ENCODE peak calls at places on chromosomes 12 and 14, in ten cellular contexts. One of them, this sample, is unnamed.

GRCh38 chr14:49687942-49688700 is at the start of gene POLE2:
- DNase-seq in fibroblast of the aortic adventitia: peak
- DNase-seq in brain microvascular endothelial cell: peak
- DNase-seq in neural crest cell: peak
- DNase-seq in upper lobe of right lung: peak
- DNase-seq in epithelial cell of esophagus: peak
- DNase-seq in AG09319: no peak
- DNase-seq in tibial artery: peak
- DNase-seq in neural progenitor cell: peak
- DNase-seq in prostate gland: peak
- DNase-seq in this sample: peak

GRCh38 chr12:102462803-102463499 is 17.4 kb downstream of the IGF1 start:
- DNase-seq in fibroblast of the aortic adventitia: peak
- DNase-seq in brain microvascular endothelial cell: no peak
- DNase-seq in neural crest cell: no peak
- DNase-seq in upper lobe of right lung: no peak
- DNase-seq in epithelial cell of esophagus: no peak
- DNase-seq in AG09319: no peak
- DNase-seq in tibial artery: no peak
- DNase-seq in neural progenitor cell: no peak
- DNase-seq in prostate gland: no peak
- DNase-seq in this sample: no peak

GRCh38 chr12:2353281-2353680 is 300.5 kb downstream of the CACNA1C start:
- DNase-seq in fibroblast of the aortic adventitia: no peak
- DNase-seq in brain microvascular endothelial cell: no peak
- DNase-seq in neural crest cell: no peak
- DNase-seq in upper lobe of right lung: no peak
- DNase-seq in epithelial cell of esophagus: no peak
- DNase-seq in AG09319: no peak
- DNase-seq in tibial artery: no peak
- DNase-seq in neural progenitor cell: no peak
- DNase-seq in prostate gland: no peak
- DNase-seq in this sample: no peak

GRCh38 chr14:90427848-90428426 is 31.1 kb downstream of the CALM1 start:
- DNase-seq in fibroblast of the aortic adventitia: no peak
- DNase-seq in brain microvascular endothelial cell: no peak
- DNase-seq in neural crest cell: no peak
- DNase-seq in upper lobe of right lung: peak
- DNase-seq in epithelial cell of esophagus: no peak
- DNase-seq in AG09319: no peak
- DNase-seq in tibial artery: no peak
- DNase-seq in neural progenitor cell: no peak
- DNase-seq in prostate gland: no peak
- DNase-seq in this sample: no peak

GRCh38 chr12:52023182-52023975 is 16.6 kb downstream of the TAMALIN start:
- DNase-seq in fibroblast of the aortic adventitia: peak
- DNase-seq in brain microvascular endothelial cell: peak
- DNase-seq in neural crest cell: peak
- DNase-seq in upper lobe of right lung: peak
- DNase-seq in epithelial cell of esophagus: peak
- DNase-seq in AG09319: no peak
- DNase-seq in tibial artery: peak
- DNase-seq in neural progenitor cell: peak
- DNase-seq in prostate gland: peak
- DNase-seq in this sample: peak

GRCh38 chr12:24839268-24839791 is 109.6 kb downstream of the BCAT1 start:
- DNase-seq in fibroblast of the aortic adventitia: peak
- DNase-seq in brain microvascular endothelial cell: peak
- DNase-seq in neural crest cell: no peak
- DNase-seq in upper lobe of right lung: no peak
- DNase-seq in epithelial cell of esophagus: no peak
- DNase-seq in AG09319: no peak
- DNase-seq in tibial artery: no peak
- DNase-seq in neural progenitor cell: no peak
- DNase-seq in prostate gland: no peak
- DNase-seq in this sample: no peak

GRCh38 chr14:101761881-101762529 is 496 bp downstream of the PPP2R5C start:
- DNase-seq in fibroblast of the aortic adventitia: no peak
- DNase-seq in brain microvascular endothelial cell: no peak
- DNase-seq in neural crest cell: no peak
- DNase-seq in upper lobe of right lung: peak
- DNase-seq in epithelial cell of esophagus: peak
- DNase-seq in AG09319: no peak
- DNase-seq in tibial artery: no peak
- DNase-seq in neural progenitor cell: peak
- DNase-seq in prostate gland: peak
- DNase-seq in this sample: no peak

GRCh38 chr12:75322464-75322863 is 7.7 kb downstream of the CAPS2 start:
- DNase-seq in fibroblast of the aortic adventitia: peak
- DNase-seq in brain microvascular endothelial cell: peak
- DNase-seq in neural crest cell: no peak
- DNase-seq in upper lobe of right lung: no peak
- DNase-seq in epithelial cell of esophagus: peak
- DNase-seq in AG09319: no peak
- DNase-seq in tibial artery: no peak
- DNase-seq in neural progenitor cell: no peak
- DNase-seq in prostate gland: no peak
- DNase-seq in this sample: no peak

GRCh38 chr14:81868172-81868571 is 334.5 kb upstream of the SEL1L start:
- DNase-seq in fibroblast of the aortic adventitia: no peak
- DNase-seq in brain microvascular endothelial cell: no peak
- DNase-seq in neural crest cell: no peak
- DNase-seq in upper lobe of right lung: no peak
- DNase-seq in epithelial cell of esophagus: no peak
- DNase-seq in AG09319: no peak
- DNase-seq in tibial artery: no peak
- DNase-seq in neural progenitor cell: no peak
- DNase-seq in prostate gland: no peak
- DNase-seq in this sample: no peak
- TF ChIP-seq CTCF in fibroblast of the aortic adventitia: no peak
- TF ChIP-seq CTCF in brain microvascular endothelial cell: no peak
- TF ChIP-seq CTCF in neural crest cell: peak
- TF ChIP-seq CTCF in upper lobe of right lung: no peak
- TF ChIP-seq CTCF in epithelial cell of esophagus: no peak
- TF ChIP-seq CTCF in AG09319: no peak
- TF ChIP-seq CTCF in tibial artery: no peak
- TF ChIP-seq CTCF in neural progenitor cell: peak
- TF ChIP-seq CTCF in prostate gland: no peak
- TF ChIP-seq CTCF in this sample: no peak

GRCh38 chr12:121011820-121012219 is 4.5 kb downstream of the C12orf43 start:
- DNase-seq in fibroblast of the aortic adventitia: no peak
- DNase-seq in brain microvascular endothelial cell: no peak
- DNase-seq in neural crest cell: no peak
- DNase-seq in upper lobe of right lung: no peak
- DNase-seq in epithelial cell of esophagus: no peak
- DNase-seq in AG09319: no peak
- DNase-seq in tibial artery: no peak
- DNase-seq in neural progenitor cell: no peak
- DNase-seq in prostate gland: no peak
- DNase-seq in this sample: no peak

GRCh38 chr12:121008347-121009098 is 7.8 kb downstream of the C12orf43 start:
- DNase-seq in fibroblast of the aortic adventitia: no peak
- DNase-seq in brain microvascular endothelial cell: no peak
- DNase-seq in neural crest cell: no peak
- DNase-seq in upper lobe of right lung: peak
- DNase-seq in epithelial cell of esophagus: peak
- DNase-seq in AG09319: no peak
- DNase-seq in tibial artery: no peak
- DNase-seq in neural progenitor cell: no peak
- DNase-seq in prostate gland: no peak
- DNase-seq in this sample: no peak

GRCh38 chr12:121010860-121011259 is 5.4 kb downstream of the C12orf43 start:
- DNase-seq in fibroblast of the aortic adventitia: no peak
- DNase-seq in brain microvascular endothelial cell: no peak
- DNase-seq in neural crest cell: no peak
- DNase-seq in upper lobe of right lung: no peak
- DNase-seq in epithelial cell of esophagus: no peak
- DNase-seq in AG09319: no peak
- DNase-seq in tibial artery: no peak
- DNase-seq in neural progenitor cell: no peak
- DNase-seq in prostate gland: no peak
- DNase-seq in this sample: no peak

GRCh38 chr12:121013715-121014114 is 2.6 kb downstream of the C12orf43 start:
- DNase-seq in fibroblast of the aortic adventitia: no peak
- DNase-seq in brain microvascular endothelial cell: no peak
- DNase-seq in neural crest cell: no peak
- DNase-seq in upper lobe of right lung: no peak
- DNase-seq in epithelial cell of esophagus: no peak
- DNase-seq in AG09319: no peak
- DNase-seq in tibial artery: no peak
- DNase-seq in neural progenitor cell: no peak
- DNase-seq in prostate gland: no peak
- DNase-seq in this sample: no peak

DNA sequence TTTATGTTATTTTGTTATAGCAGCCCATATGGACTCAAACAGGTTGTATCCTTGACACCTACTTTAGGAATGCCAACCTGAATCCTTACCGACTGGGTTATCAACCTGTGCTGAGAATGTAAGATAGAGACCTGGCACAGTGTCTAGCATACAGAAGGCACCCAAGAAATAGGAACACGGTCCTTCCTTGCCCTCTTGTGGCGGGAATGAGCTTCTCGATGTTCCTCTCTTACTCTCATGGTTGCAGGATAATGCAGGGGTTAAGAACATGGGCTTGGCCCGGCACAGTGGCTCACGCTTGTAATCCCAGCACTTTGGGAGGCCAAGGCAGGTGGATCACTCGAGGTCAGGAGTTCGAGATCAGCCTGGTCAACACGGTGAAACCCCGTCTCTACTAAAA is 6.5 kb downstream of the C12orf43 start:
- DNase-seq in fibroblast of the aortic adventitia: peak
- DNase-seq in brain microvascular endothelial cell: peak
- DNase-seq in neural crest cell: peak
- DNase-seq in upper lobe of right lung: no peak
- DNase-seq in epithelial cell of esophagus: peak
- DNase-seq in AG09319: no peak
- DNase-seq in tibial artery: no peak
- DNase-seq in neural progenitor cell: peak
- DNase-seq in prostate gland: peak
- DNase-seq in this sample: peak
- TF ChIP-seq CTCF in fibroblast of the aortic adventitia: peak
- TF ChIP-seq CTCF in brain microvascular endothelial cell: peak
- TF ChIP-seq CTCF in neural crest cell: peak
- TF ChIP-seq CTCF in upper lobe of right lung: peak
- TF ChIP-seq CTCF in epithelial cell of esophagus: peak
- TF ChIP-seq CTCF in AG09319: peak
- TF ChIP-seq CTCF in tibial artery: no peak
- TF ChIP-seq CTCF in neural progenitor cell: peak
- TF ChIP-seq CTCF in prostate gland: no peak
- TF ChIP-seq CTCF in this sample: peak

DNA sequence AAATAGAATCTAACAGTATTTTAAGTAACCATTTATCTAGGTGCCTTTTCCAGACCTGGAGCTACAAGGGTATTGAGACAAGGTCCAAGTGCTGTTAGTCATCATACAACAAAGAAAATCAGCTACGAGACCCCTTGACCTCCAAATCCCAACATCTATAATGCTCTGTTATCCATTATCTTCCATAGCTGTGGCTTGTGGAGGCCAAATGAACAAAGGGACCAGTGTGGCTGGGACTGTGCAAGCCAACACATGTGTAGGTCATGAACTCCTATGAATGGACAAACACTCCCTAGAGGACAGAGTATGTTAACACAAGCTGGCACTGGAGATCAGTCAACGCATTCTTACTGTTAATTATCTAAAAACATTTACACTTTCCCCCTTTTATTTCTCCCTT is 374.5 kb downstream of the EMP1 start:
- DNase-seq in fibroblast of the aortic adventitia: no peak
- DNase-seq in brain microvascular endothelial cell: no peak
- DNase-seq in neural crest cell: no peak
- DNase-seq in upper lobe of right lung: no peak
- DNase-seq in epithelial cell of esophagus: no peak
- DNase-seq in AG09319: no peak
- DNase-seq in tibial artery: no peak
- DNase-seq in neural progenitor cell: no peak
- DNase-seq in prostate gland: no peak
- DNase-seq in this sample: no peak
- TF ChIP-seq CTCF in fibroblast of the aortic adventitia: no peak
- TF ChIP-seq CTCF in brain microvascular endothelial cell: no peak
- TF ChIP-seq CTCF in neural crest cell: peak
- TF ChIP-seq CTCF in upper lobe of right lung: no peak
- TF ChIP-seq CTCF in epithelial cell of esophagus: no peak
- TF ChIP-seq CTCF in AG09319: no peak
- TF ChIP-seq CTCF in tibial artery: no peak
- TF ChIP-seq CTCF in neural progenitor cell: no peak
- TF ChIP-seq CTCF in prostate gland: no peak
- TF ChIP-seq CTCF in this sample: no peak

GRCh38 chr12:8562310-8562709 is 21.6 kb upstream of the CLEC4E start:
- DNase-seq in fibroblast of the aortic adventitia: no peak
- DNase-seq in brain microvascular endothelial cell: no peak
- DNase-seq in neural crest cell: no peak
- DNase-seq in upper lobe of right lung: no peak
- DNase-seq in epithelial cell of esophagus: peak
- DNase-seq in AG09319: no peak
- DNase-seq in tibial artery: no peak
- DNase-seq in neural progenitor cell: no peak
- DNase-seq in prostate gland: no peak
- DNase-seq in this sample: no peak
- TF ChIP-seq CTCF in fibroblast of the aortic adventitia: no peak
- TF ChIP-seq CTCF in brain microvascular endothelial cell: no peak
- TF ChIP-seq CTCF in neural crest cell: peak
- TF ChIP-seq CTCF in upper lobe of right lung: no peak
- TF ChIP-seq CTCF in epithelial cell of esophagus: peak
- TF ChIP-seq CTCF in AG09319: no peak
- TF ChIP-seq CTCF in tibial artery: no peak
- TF ChIP-seq CTCF in neural progenitor cell: peak
- TF ChIP-seq CTCF in prostate gland: no peak
- TF ChIP-seq CTCF in this sample: no peak

DNA sequence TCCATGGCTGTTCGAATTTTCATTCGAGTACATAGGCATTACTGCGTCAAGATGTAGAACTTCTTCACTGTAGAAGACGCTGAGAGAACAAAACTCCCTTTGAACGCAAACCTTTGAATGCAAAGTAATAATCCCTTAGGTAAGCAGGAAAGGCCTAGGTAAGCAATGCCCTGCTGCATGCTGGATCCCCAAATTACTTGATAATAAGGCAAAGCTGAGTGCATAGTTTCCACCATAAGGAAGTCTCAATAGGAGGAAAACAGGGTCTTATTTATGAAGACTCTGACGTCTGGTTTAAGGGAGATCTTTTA is 10.0 kb upstream of the RTRAF start:
- DNase-seq in fibroblast of the aortic adventitia: no peak
- DNase-seq in brain microvascular endothelial cell: no peak
- DNase-seq in neural crest cell: no peak
- DNase-seq in upper lobe of right lung: no peak
- DNase-seq in epithelial cell of esophagus: no peak
- DNase-seq in AG09319: no peak
- DNase-seq in tibial artery: no peak
- DNase-seq in neural progenitor cell: no peak
- DNase-seq in prostate gland: no peak
- DNase-seq in this sample: no peak
- TF ChIP-seq CTCF in fibroblast of the aortic adventitia: no peak
- TF ChIP-seq CTCF in brain microvascular endothelial cell: no peak
- TF ChIP-seq CTCF in neural crest cell: no peak
- TF ChIP-seq CTCF in upper lobe of right lung: no peak
- TF ChIP-seq CTCF in epithelial cell of esophagus: no peak
- TF ChIP-seq CTCF in AG09319: no peak
- TF ChIP-seq CTCF in tibial artery: peak
- TF ChIP-seq CTCF in neural progenitor cell: no peak
- TF ChIP-seq CTCF in prostate gland: no peak
- TF ChIP-seq CTCF in this sample: peak

GRCh38 chr12:91052021-91052420 is 5.8 kb downstream of the KERA start:
- DNase-seq in fibroblast of the aortic adventitia: no peak
- DNase-seq in brain microvascular endothelial cell: no peak
- DNase-seq in neural crest cell: no peak
- DNase-seq in upper lobe of right lung: no peak
- DNase-seq in epithelial cell of esophagus: no peak
- DNase-seq in AG09319: no peak
- DNase-seq in tibial artery: no peak
- DNase-seq in neural progenitor cell: no peak
- DNase-seq in prostate gland: no peak
- DNase-seq in this sample: no peak
- TF ChIP-seq CTCF in fibroblast of the aortic adventitia: no peak
- TF ChIP-seq CTCF in brain microvascular endothelial cell: no peak
- TF ChIP-seq CTCF in neural crest cell: no peak
- TF ChIP-seq CTCF in upper lobe of right lung: no peak
- TF ChIP-seq CTCF in epithelial cell of esophagus: no peak
- TF ChIP-seq CTCF in AG09319: no peak
- TF ChIP-seq CTCF in tibial artery: no peak
- TF ChIP-seq CTCF in neural progenitor cell: no peak
- TF ChIP-seq CTCF in prostate gland: no peak
- TF ChIP-seq CTCF in this sample: no peak